ENCODE peak calls at places on chromosomes 3 and 15, in nine cellular contexts. One of them, this sample, is unnamed.

GRCh38 chr15:53586815-53587214 is 172.6 kb downstream of the WDR72 start:
- DNase-seq in COR-L47: peak; percentile 12
- DNase-seq in Right ventricle myocardium superior: no peak
- DNase-seq in NCI-H345: peak; percentile 11
- DNase-seq in ureter: no peak
- DNase-seq in stimulated activated CD4-positive, alpha-beta T cell treated with anti-CD3 and anti-CD28 coated beads, Interleukin-2, amount 100 ng/mL, for 48 hours: peak; percentile 3
- DNase-seq in RPMI7951: peak; percentile 7
- DNase-seq in HT1080: peak; percentile 51
- DNase-seq in epithelial cell of prostate: no peak
- DNase-seq in this sample: no peak

GRCh38 chr3:131421301-131421700 is 39.7 kb downstream of the NUDT16 start:
- DNase-seq in RPMI7951: no peak
- DNase-seq in HT1080: no peak
- DNase-seq in NCI-H345: no peak
- DNase-seq in ureter: no peak
- DNase-seq in COR-L47: no peak
- DNase-seq in epithelial cell of prostate: no peak
- DNase-seq in Right ventricle myocardium superior: no peak
- DNase-seq in stimulated activated CD4-positive, alpha-beta T cell treated with anti-CD3 and anti-CD28 coated beads, Interleukin-2, amount 100 ng/mL, for 48 hours: no peak
- DNase-seq in this sample: no peak

GRCh38 chr15:23857028-23857641 is 170.0 kb upstream of the NDN start:
- DNase-seq in Right ventricle myocardium superior: no peak
- DNase-seq in HT1080: peak; percentile 39
- DNase-seq in epithelial cell of prostate: no peak
- DNase-seq in stimulated activated CD4-positive, alpha-beta T cell treated with anti-CD3 and anti-CD28 coated beads, Interleukin-2, amount 100 ng/mL, for 48 hours: no peak
- DNase-seq in RPMI7951: peak; percentile 22
- DNase-seq in NCI-H345: peak; percentile 27
- DNase-seq in ureter: no peak
- DNase-seq in COR-L47: no peak
- DNase-seq in this sample: no peak

GRCh38 chr15:69275933-69276565 is 22.7 kb upstream of the PAQR5 start:
- DNase-seq in stimulated activated CD4-positive, alpha-beta T cell treated with anti-CD3 and anti-CD28 coated beads, Interleukin-2, amount 100 ng/mL, for 48 hours: no peak
- DNase-seq in HT1080: no peak
- DNase-seq in COR-L47: no peak
- DNase-seq in RPMI7951: no peak
- DNase-seq in ureter: no peak
- DNase-seq in NCI-H345: no peak
- DNase-seq in epithelial cell of prostate: no peak
- DNase-seq in Right ventricle myocardium superior: no peak
- DNase-seq in this sample: no peak

GRCh38 chr3:167876603-167877325 is 141.2 kb downstream of the SERPINI1 start:
- DNase-seq in RPMI7951: peak; percentile 93
- DNase-seq in stimulated activated CD4-positive, alpha-beta T cell treated with anti-CD3 and anti-CD28 coated beads, Interleukin-2, amount 100 ng/mL, for 48 hours: no peak
- DNase-seq in NCI-H345: no peak
- DNase-seq in epithelial cell of prostate: peak; percentile 36
- DNase-seq in ureter: no peak
- DNase-seq in COR-L47: no peak
- DNase-seq in HT1080: peak; percentile 88
- DNase-seq in Right ventricle myocardium superior: no peak
- DNase-seq in this sample: no peak

GRCh38 chr15:68558318-68559305 is 20.2 kb upstream of the CORO2B start:
- DNase-seq in stimulated activated CD4-positive, alpha-beta T cell treated with anti-CD3 and anti-CD28 coated beads, Interleukin-2, amount 100 ng/mL, for 48 hours: no peak
- DNase-seq in epithelial cell of prostate: no peak
- DNase-seq in RPMI7951: no peak
- DNase-seq in ureter: no peak
- DNase-seq in Right ventricle myocardium superior: no peak
- DNase-seq in HT1080: peak; percentile 13
- DNase-seq in COR-L47: no peak
- DNase-seq in NCI-H345: no peak
- DNase-seq in this sample: no peak

GRCh38 chr3:135980343-135980742 is 14.8 kb downstream of the PPP2R3A start:
- DNase-seq in ureter: no peak
- DNase-seq in Right ventricle myocardium superior: no peak
- DNase-seq in epithelial cell of prostate: no peak
- DNase-seq in HT1080: no peak
- DNase-seq in NCI-H345: no peak
- DNase-seq in COR-L47: no peak
- DNase-seq in RPMI7951: no peak
- DNase-seq in stimulated activated CD4-positive, alpha-beta T cell treated with anti-CD3 and anti-CD28 coated beads, Interleukin-2, amount 100 ng/mL, for 48 hours: no peak
- DNase-seq in this sample: no peak

GRCh38 chr3:188605960-188606359 is 452.0 kb downstream of the LPP start:
- DNase-seq in Right ventricle myocardium superior: no peak
- DNase-seq in stimulated activated CD4-positive, alpha-beta T cell treated with anti-CD3 and anti-CD28 coated beads, Interleukin-2, amount 100 ng/mL, for 48 hours: no peak
- DNase-seq in COR-L47: no peak
- DNase-seq in epithelial cell of prostate: no peak
- DNase-seq in NCI-H345: no peak
- DNase-seq in ureter: no peak
- DNase-seq in RPMI7951: peak; percentile 28
- DNase-seq in HT1080: no peak
- DNase-seq in this sample: no peak

GRCh38 chr15:52678468-52679231 is 538 bp downstream of the ATOSA start:
- DNase-seq in RPMI7951: peak; percentile 62
- DNase-seq in stimulated activated CD4-positive, alpha-beta T cell treated with anti-CD3 and anti-CD28 coated beads, Interleukin-2, amount 100 ng/mL, for 48 hours: peak; percentile 21
- DNase-seq in ureter: peak; percentile 79
- DNase-seq in Right ventricle myocardium superior: peak; percentile 80
- DNase-seq in epithelial cell of prostate: no peak
- DNase-seq in HT1080: peak; percentile 56
- DNase-seq in NCI-H345: peak; percentile 25
- DNase-seq in COR-L47: peak; percentile 44
- DNase-seq in this sample: no peak

GRCh38 chr3:25664066-25664809 is 469 bp downstream of the TOP2B start:
- DNase-seq in stimulated activated CD4-positive, alpha-beta T cell treated with anti-CD3 and anti-CD28 coated beads, Interleukin-2, amount 100 ng/mL, for 48 hours: peak; percentile 61
- DNase-seq in RPMI7951: peak; percentile 68
- DNase-seq in ureter: peak; percentile 78
- DNase-seq in HT1080: no peak
- DNase-seq in epithelial cell of prostate: no peak
- DNase-seq in NCI-H345: peak; percentile 45
- DNase-seq in COR-L47: no peak
- DNase-seq in Right ventricle myocardium superior: peak; percentile 82
- DNase-seq in this sample: no peak